ENCODE peak calls at places on chromosomes 5 and 9, in four cellular contexts. L, P, Z and A are unnamed samples.

GRCh38 chr9:95266649-95267048 is 50.9 kb downstream of the FANCC start:
- DNase-seq in L (no peak), P (no peak), Z (no peak), A (peak)

GRCh38 chr9:135586601-135587109 is 25.1 kb downstream of the PAEP start:
- DNase-seq in L (no peak), P (no peak), Z (no peak), A (no peak)

GRCh38 chr5:10555134-10555733 is 8.6 kb upstream of the ANKRD33B start:
- DNase-seq in L (no peak), P (no peak), Z (peak), A (no peak)

GRCh38 chr9:96217358-96217755 is 84.6 kb downstream of the HSD17B3 start:
- DNase-seq in L (no peak), P (no peak), Z (no peak), A (no peak)

GRCh38 chr5:103693485-103693884 is 130.9 kb upstream of the NUDT12 start:
- DNase-seq in L (no peak), P (no peak), Z (no peak), A (no peak)

GRCh38 chr5:112228672-112229071 is 190.4 kb downstream of the EPB41L4A start:
- DNase-seq in L (peak), P (peak), Z (peak), A (no peak)

GRCh38 chr5:83972236-83972635 is 251.6 kb upstream of the HAPLN1 start:
- DNase-seq in L (no peak), P (no peak), Z (no peak), A (no peak)

GRCh38 chr5:111859031-111859430 is 102.0 kb upstream of the NREP start:
- DNase-seq in L (no peak), P (no peak), Z (peak), A (no peak)

GRCh38 chr5:151483176-151483575 is 35.8 kb downstream of the SLC36A1 start:
- DNase-seq in L (no peak), P (no peak), Z (peak), A (no peak)

GRCh38 chr9:78786794-78787193 is 489.9 kb downstream of the PSAT1 start:
- DNase-seq in L (no peak), P (no peak), Z (peak), A (no peak)

GRCh38 chr5:42811591-42812392 is at the start of gene SELENOP:
- DNase-seq in L (peak), P (peak), Z (peak), A (no peak)

GRCh38 chr9:127572961-127573727 is 38.9 kb upstream of the STXBP1 start:
- DNase-seq in L (no peak), P (no peak), Z (peak), A (no peak)

GRCh38 chr5:90056911-90057705 is 352.4 kb downstream of the CETN3 start:
- DNase-seq in L (no peak), P (no peak), Z (peak), A (no peak)

GRCh38 chr9:115373000-115373709 is 255.2 kb upstream of the TNC start:
- DNase-seq in L (peak), P (no peak), Z (peak), A (peak)

GRCh38 chr9:77585335-77585786 is 62.8 kb downstream of the GNA14 start:
- DNase-seq in L (no peak), P (no peak), Z (no peak), A (no peak)

GRCh38 chr9:124212381-124213050 is 45.2 kb upstream of the NEK6 start:
- DNase-seq in L (no peak), P (no peak), Z (peak), A (no peak)

GRCh38 chr9:133870598-133871595 is 121.2 kb downstream of the VAV2 start:
- DNase-seq in L (no peak), P (no peak), Z (no peak), A (no peak)

GRCh38 chr5:136799806-136800372 is 434.5 kb upstream of the TRPC7 start:
- DNase-seq in L (no peak), P (no peak), Z (no peak), A (no peak)

GRCh38 chr5:172410839-172411238 is 43.5 kb downstream of the SH3PXD2B start:
- DNase-seq in L (no peak), P (no peak), Z (peak), A (no peak)

GRCh38 chr5:171418316-171418981 is 998 bp upstream of the FGF18 start:
- DNase-seq in L (peak), P (peak), Z (peak), A (peak)

GRCh38 chr5:44935871-44936270 is 127.1 kb downstream of the MRPS30 start:
- DNase-seq in L (no peak), P (no peak), Z (no peak), A (no peak)

GRCh38 chr5:90161399-90161798 is 248.2 kb downstream of the CETN3 start:
- DNase-seq in L (no peak), P (no peak), Z (peak), A (peak)

GRCh38 chr9:73180373-73180772 is 28.7 kb downstream of the ANXA1 start:
- DNase-seq in L (peak), P (no peak), Z (peak), A (no peak)

GRCh38 chr5:160008877-160009590 is at the start of gene TTC1:
- DNase-seq in L (peak), P (peak), Z (peak), A (peak)

GRCh38 chr9:94014066-94014654 is 59.0 kb upstream of the BARX1 start:
- DNase-seq in L (no peak), P (no peak), Z (peak), A (peak)

DNA sequence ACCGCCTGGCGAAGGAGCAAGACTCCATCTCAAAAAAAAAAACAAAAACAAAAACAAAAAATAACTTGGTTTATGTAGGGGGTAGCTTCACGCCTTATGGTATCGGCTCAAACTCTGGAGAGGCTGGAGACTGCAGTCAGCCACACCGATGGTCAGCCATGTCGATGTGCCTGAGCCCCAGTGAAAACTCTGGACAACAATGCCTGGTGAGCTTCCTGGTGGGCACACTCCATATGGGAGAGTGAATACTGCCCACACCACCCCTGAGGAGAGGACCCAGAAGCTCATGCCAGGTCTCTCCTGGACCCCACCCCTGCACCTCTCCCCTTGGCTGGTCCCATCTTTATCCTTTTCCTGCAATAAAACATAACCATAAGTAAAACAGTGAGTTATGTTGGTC is 19.6 kb downstream of the IPPK start:
- DNase-seq in L (no peak), P (no peak), Z (no peak), A (no peak)
- TF ChIP-seq CTCF in L (no peak), P (no peak), Z (no peak), A (no peak)

DNA sequence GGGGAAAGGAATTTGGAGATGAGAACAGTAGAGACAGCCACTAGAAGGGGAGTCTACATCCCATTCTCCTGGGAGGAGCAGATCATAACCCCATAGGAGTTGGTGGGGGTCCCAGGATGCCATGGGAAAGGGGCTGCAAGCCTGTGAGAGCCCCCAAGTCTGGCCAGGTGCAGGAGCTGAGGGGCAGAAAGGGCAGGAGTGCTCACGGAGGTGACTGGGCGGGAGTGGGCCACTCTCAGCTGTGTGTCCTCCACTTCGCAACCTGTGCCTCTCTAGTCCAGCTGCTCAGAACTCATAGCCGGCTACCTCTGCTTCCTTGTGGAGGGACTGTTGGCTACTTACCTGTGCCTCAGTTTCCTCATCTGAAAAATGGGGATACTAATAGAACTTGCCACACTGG is 263.9 kb downstream of the FSTL4 start:
- DNase-seq in L (no peak), P (no peak), Z (no peak), A (no peak)
- TF ChIP-seq CTCF in L (no peak), P (no peak), Z (no peak), A (no peak)

DNA sequence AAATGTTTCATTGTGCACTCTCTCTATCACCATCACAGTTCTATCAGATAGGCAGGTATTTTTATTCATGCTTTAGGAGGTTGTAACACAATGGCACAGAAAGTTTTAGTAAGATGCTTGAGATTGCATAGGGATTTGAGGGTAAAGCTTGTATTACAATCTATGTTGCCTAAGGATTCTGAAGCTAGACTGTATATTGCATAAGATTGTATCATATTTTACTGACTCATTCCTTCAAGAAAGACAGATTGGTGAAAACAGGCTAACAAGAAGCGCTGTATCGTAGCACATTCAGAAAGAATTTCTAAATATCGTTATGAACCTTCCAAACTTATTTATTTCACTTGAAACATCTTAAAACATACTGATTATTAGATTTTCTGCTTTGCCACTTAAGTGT is 577.7 kb downstream of the EBF1 start:
- DNase-seq in L (peak), P (no peak), Z (peak), A (no peak)
- TF ChIP-seq CTCF in L (no peak), P (no peak), Z (no peak), A (no peak)

GRCh38 chr5:142911775-142912174 is 141.6 kb downstream of the ARHGAP26 start:
- DNase-seq in L (no peak), P (no peak), Z (no peak), A (no peak)

GRCh38 chr5:142915840-142916424 is 145.8 kb downstream of the ARHGAP26 start:
- DNase-seq in L (no peak), P (no peak), Z (no peak), A (peak)

GRCh38 chr5:142915038-142915437 is 144.9 kb downstream of the ARHGAP26 start:
- DNase-seq in L (no peak), P (no peak), Z (no peak), A (no peak)

GRCh38 chr5:142911170-142911569 is 141.0 kb downstream of the ARHGAP26 start:
- DNase-seq in L (no peak), P (no peak), Z (no peak), A (no peak)

DNA sequence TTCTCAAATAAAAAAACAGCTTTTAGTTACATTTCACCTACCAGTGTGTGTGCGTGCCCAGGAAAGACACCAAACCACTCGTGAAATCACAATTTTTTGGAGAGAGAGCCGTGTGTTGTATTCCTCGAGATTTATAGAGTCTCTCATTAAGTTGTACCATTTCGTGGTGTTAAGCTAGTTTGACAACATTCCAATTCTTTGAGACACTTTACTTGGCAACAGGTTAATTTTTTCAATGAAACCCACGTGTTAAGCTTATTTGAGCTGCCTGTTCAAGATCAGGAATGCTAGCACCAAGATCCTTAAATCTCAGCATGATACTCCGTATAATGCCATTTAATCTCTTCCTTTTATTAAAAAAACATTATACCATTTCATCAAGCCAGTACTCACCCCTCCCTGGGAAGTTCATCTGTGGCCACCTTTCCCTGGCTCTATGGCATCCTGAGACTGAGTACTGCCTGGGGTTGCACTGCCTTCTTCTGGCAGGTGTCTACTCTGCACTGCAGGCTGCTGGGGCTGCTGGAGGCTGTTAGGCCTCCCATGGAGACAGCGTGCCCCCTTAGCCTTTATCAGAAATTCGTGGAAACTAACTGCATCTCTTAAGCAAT is 143.7 kb downstream of the ARHGAP26 start:
- DNase-seq in L (no peak), P (no peak), Z (no peak), A (no peak)
- TF ChIP-seq CTCF in L (no peak), P (no peak), Z (peak), A (no peak)